ENCODE peak calls at places on chromosomes 16 and 17, in four cellular contexts. Z is K562, G is A549, I is GM12878. U is an unnamed sample.

GRCh38 chr17:56506349-56506748 is 87.2 kb upstream of the NOG start:
- DNase-seq in Z (no peak), G (peak; percentile 5), I (no peak), U (peak; percentile 8)

GRCh38 chr16:72927199-72928088 is 120.5 kb downstream of the ZFHX3 start:
- DNase-seq in Z (no peak), G (peak; percentile 78), I (no peak), U (peak; percentile 96)

GRCh38 chr16:11824362-11824761 is 27.0 kb downstream of the RSL1D1 start:
- DNase-seq in Z (no peak), G (peak; percentile 21), I (no peak), U (peak; percentile 93)

GRCh38 chr17:43378766-43379165 is 20.0 kb upstream of the ARL4D start:
- DNase-seq in Z (no peak), G (no peak), I (no peak), U (no peak)

GRCh38 chr16:86643661-86644060 is 65.3 kb downstream of the FOXL1 start:
- DNase-seq in Z (no peak), G (no peak), I (no peak), U (no peak)

GRCh38 chr17:55774834-55775233 is 24.0 kb downstream of the PCTP start:
- DNase-seq in Z (no peak), G (no peak), I (no peak), U (no peak)

GRCh38 chr17:66727634-66728570 is 107.0 kb upstream of the CACNG5 start:
- DNase-seq in Z (peak; percentile 57), G (peak; percentile 68), I (no peak), U (peak; percentile 55)

GRCh38 chr17:74211141-74211928 is 2.0 kb upstream of the TTYH2 start:
- DNase-seq in Z (no peak), G (no peak), I (no peak), U (peak; percentile 40)

GRCh38 chr17:1686086-1686485 is 1.4 kb upstream of the PRPF8 start:
- DNase-seq in Z (no peak), G (no peak), I (no peak), U (no peak)

GRCh38 chr17:77174928-77175720 is 34.4 kb downstream of the SEC14L1 start:
- DNase-seq in Z (no peak), G (no peak), I (no peak), U (no peak)

GRCh38 chr16:89024546-89024945 is 47.5 kb upstream of the CBFA2T3 start:
- DNase-seq in Z (no peak), G (no peak), I (no peak), U (no peak)

GRCh38 chr17:78407387-78407990 is 29.0 kb downstream of the PGS1 start:
- DNase-seq in Z (no peak), G (no peak), I (no peak), U (peak; percentile 27)

GRCh38 chr17:40604327-40605080 is 39.2 kb upstream of the CCR7 start:
- DNase-seq in Z (no peak), G (no peak), I (no peak), U (no peak)

GRCh38 chr16:48497932-48498760 is 111.8 kb downstream of the N4BP1 start:
- DNase-seq in Z (no peak), G (no peak), I (no peak), U (no peak)

GRCh38 chr16:83953796-83954576 is 946 bp downstream of the OSGIN1 start:
- DNase-seq in Z (peak; percentile 68), G (peak; percentile 72), I (no peak), U (peak; percentile 72)

GRCh38 chr17:39926135-39926587 is 1.2 kb downstream of the ORMDL3 start:
- DNase-seq in Z (no peak), G (no peak), I (no peak), U (no peak)

GRCh38 chr16:88628512-88628974 is 9.8 kb upstream of the IL17C start:
- DNase-seq in Z (peak; percentile 87), G (peak; percentile 54), I (no peak), U (peak; percentile 66)

GRCh38 chr17:28001149-28001548 is 41.3 kb upstream of the NLK start:
- DNase-seq in Z (no peak), G (no peak), I (no peak), U (no peak)

GRCh38 chr17:61408151-61409041 is 8.8 kb downstream of the TBX2 start:
- DNase-seq in Z (no peak), G (no peak), I (no peak), U (no peak)

GRCh38 chr16:12917653-12918052 is 16.3 kb downstream of the SHISA9 start:
- DNase-seq in Z (no peak), G (peak; percentile 41), I (no peak), U (no peak)

GRCh38 chr16:76932541-76933211 is 258.3 kb upstream of the MON1B start:
- DNase-seq in Z (no peak), G (no peak), I (no peak), U (no peak)

GRCh38 chr16:69476920-69477418 is 52.5 kb downstream of the CYB5B start:
- DNase-seq in Z (no peak), G (peak; percentile 73), I (no peak), U (no peak)

GRCh38 chr17:16215965-16216316 is 607 bp upstream of the NCOR1 start:
- DNase-seq in Z (no peak), G (no peak), I (no peak), U (peak; percentile 96)

GRCh38 chr17:42817866-42818265 is 6.2 kb downstream of the BECN1 start:
- DNase-seq in Z (no peak), G (no peak), I (no peak), U (no peak)

GRCh38 chr16:23282508-23282907 is 19.6 kb upstream of the SCNN1B start:
- DNase-seq in Z (no peak), G (no peak), I (no peak), U (no peak)

GRCh38 chr17:77474292-77474988 is 333.7 kb downstream of the SEC14L1 start:
- DNase-seq in Z (no peak), G (no peak), I (no peak), U (no peak)

GRCh38 chr17:36136031-36136430 is 32.4 kb downstream of the CCL4 start:
- DNase-seq in Z (no peak), G (no peak), I (no peak), U (peak; percentile 63)

GRCh38 chr17:78596871-78597635 is 19.9 kb upstream of the DNAH17 start:
- DNase-seq in Z (no peak), G (no peak), I (no peak), U (no peak)

GRCh38 chr16:49592507-49593422 is 219.2 kb downstream of the C16orf78 start:
- DNase-seq in Z (peak; percentile 74), G (peak; percentile 35), I (no peak), U (peak; percentile 54)

GRCh38 chr16:86362155-86362849 is 148.0 kb upstream of the FOXF1 start:
- DNase-seq in Z (no peak), G (no peak), I (no peak), U (no peak)

GRCh38 chr17:17419621-17420020 is 57.2 kb upstream of the MED9 start:
- DNase-seq in Z (no peak), G (no peak), I (no peak), U (no peak)

GRCh38 chr16:79635488-79635887 is 35.0 kb upstream of the MAF start:
- DNase-seq in Z (no peak), G (no peak), I (no peak), U (no peak)

GRCh38 chr17:81031571-81032550 is 3.1 kb upstream of the BAIAP2 start:
- DNase-seq in Z (no peak), G (no peak), I (no peak), U (no peak)
- TF ChIP-seq MYC in Z (no peak), G (no peak), I (no peak), U (no peak)

GRCh38 chr17:48561894-48562810 is 16.0 kb downstream of the HOXB4 start:
- DNase-seq in Z (peak; percentile 62), G (no peak), I (peak; percentile 65), U (no peak)
- TF ChIP-seq MYC in Z (no peak), G (no peak), I (no peak), U (no peak)

GRCh38 chr16:82684246-82684645 is 57.5 kb downstream of the CDH13 start:
- DNase-seq in Z (no peak), G (no peak), I (no peak), U (no peak)
- TF ChIP-seq MYC in Z (no peak), G (no peak), I (no peak), U (no peak)

GRCh38 chr17:63039899-63040602 is 74.0 kb downstream of the TANC2 start:
- DNase-seq in Z (no peak), G (peak; percentile 68), I (no peak), U (no peak)
- TF ChIP-seq MYC in Z (no peak), G (no peak), I (no peak), U (no peak)

GRCh38 chr17:7588553-7589203 is 1.2 kb downstream of the SOX15 start:
- DNase-seq in Z (no peak), G (no peak), I (no peak), U (no peak)
- TF ChIP-seq MYC in Z (no peak), G (no peak), I (no peak), U (no peak)

DNA sequence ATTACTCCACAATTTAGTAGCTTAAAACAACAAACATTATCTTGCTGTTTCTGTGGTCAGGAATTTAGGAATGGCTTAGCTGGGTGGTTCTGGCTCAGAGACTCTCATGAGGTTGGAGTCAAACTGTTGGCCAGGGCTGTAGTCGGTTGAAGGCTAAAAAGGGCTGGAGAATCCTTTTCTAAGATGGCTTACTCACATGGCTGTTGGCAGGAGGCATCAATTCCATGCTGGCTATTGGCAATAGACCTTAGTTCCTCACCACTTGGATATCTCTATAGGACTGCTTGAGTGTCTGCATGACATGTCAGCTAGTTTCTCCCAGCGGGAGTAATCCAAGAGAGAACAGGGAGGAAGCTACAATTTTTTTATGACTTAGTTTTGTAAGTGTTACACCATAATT is 6.6 kb upstream of the EFCAB13 start:
- DNase-seq in Z (no peak), G (no peak), I (no peak), U (no peak)
- TF ChIP-seq MYC in Z (no peak), G (no peak), I (no peak), U (no peak)

DNA sequence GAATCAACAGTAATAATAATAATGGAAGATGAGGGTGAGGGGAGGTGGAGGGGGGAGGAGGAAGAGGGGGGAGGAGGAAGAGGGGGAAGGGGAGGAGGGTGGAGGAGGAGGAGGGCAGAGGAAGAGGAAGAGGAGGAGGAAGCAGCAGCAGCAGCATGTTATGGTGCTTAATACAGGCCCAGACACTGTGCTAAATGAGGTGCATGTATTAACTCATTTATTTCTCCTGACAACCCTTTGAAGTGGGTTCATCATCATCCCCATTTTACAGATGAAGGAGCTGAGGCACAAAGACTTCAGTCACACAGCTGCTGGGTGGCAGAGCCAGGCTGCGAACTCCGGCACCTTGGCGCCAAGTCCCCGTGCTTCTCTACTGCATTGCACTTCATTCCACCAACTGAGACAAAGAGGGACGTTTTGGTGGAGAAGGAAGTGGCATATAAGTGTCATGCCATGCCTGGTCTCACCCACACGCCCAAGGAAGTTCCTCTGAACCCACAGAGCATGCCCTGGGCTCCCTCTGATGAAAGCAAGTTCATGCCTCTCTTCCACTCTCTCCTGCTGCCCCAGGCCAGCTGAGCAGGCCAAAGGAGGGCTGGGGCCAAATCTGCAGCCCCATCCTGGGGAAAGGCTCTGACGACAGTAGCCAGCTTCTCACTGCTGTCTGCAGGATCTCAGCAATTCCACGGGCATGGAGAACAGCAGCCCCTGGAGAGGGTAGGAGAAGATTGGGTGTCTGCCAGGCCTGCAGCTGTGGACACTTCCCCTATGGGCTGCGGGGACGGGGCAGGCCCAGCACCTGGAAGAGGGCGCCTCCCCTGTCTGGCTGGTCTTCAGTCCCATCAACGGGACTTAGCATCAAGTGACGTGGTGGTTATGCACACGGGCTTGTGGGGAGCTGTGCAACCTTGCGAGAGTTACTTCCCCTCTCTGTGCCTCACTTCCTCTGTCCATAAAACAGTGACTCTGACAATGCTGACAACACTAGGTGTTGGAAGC is 21.8 kb downstream of the XYLT1 start:
- DNase-seq in Z (no peak), G (no peak), I (no peak), U (peak; percentile 40)
- TF ChIP-seq MYC in Z (no peak), G (no peak), I (no peak), U (no peak)